ENCODE peak calls at places on chromosomes 12 and 14, in ten cellular contexts. A, J, O, B, V, W, N, M, F and Y are unnamed samples.
A peak's percentile ranks its signal among the peaks of the same experiment; 100 is the strongest.

GRCh38 chr12:90010089-90010488 is 301.5 kb upstream of the ATP2B1 start:
- DNase-seq in F (no peak), W (no peak), N (no peak), A (peak; percentile 48), V (peak; percentile 31), O (no peak), J (no peak), M (no peak), B (no peak), Y (peak; percentile 22)

GRCh38 chr12:40017488-40017887 is 88.4 kb downstream of the SLC2A13 start:
- DNase-seq in O (no peak), F (no peak), N (no peak), J (no peak), B (no peak), W (no peak), M (no peak), V (no peak), A (peak; percentile 13), Y (no peak)

GRCh38 chr12:27982951-27983350 is 10.4 kb upstream of the PTHLH start:
- DNase-seq in N (no peak), A (no peak), M (no peak), V (no peak), J (no peak), F (no peak), B (no peak), W (no peak), O (no peak), Y (no peak)

GRCh38 chr12:9347328-9348127 is 139.3 kb upstream of the PZP start:
- DNase-seq in F (no peak), N (no peak), M (no peak), J (no peak), A (peak; percentile 71), W (no peak), V (peak; percentile 13), O (no peak), B (no peak), Y (peak; percentile 98)

GRCh38 chr14:67170706-67171105 is 18.5 kb upstream of the GARIN2 start:
- DNase-seq in N (no peak), O (no peak), M (no peak), W (no peak), B (no peak), F (no peak), J (no peak), V (peak; percentile 39), A (no peak), Y (no peak)

GRCh38 chr12:121838096-121838495 is 20.6 kb downstream of the HPD start:
- DNase-seq in N (no peak), V (no peak), F (no peak), A (no peak), M (no peak), B (no peak), O (no peak), W (no peak), J (no peak), Y (peak; percentile 46)

GRCh38 chr12:58655375-58655774 is 264.9 kb downstream of the LRIG3 start:
- DNase-seq in F (no peak), O (no peak), M (no peak), W (no peak), J (no peak), V (no peak), A (no peak), N (no peak), B (no peak), Y (no peak)

GRCh38 chr12:219891-220352 is 6.0 kb upstream of the SLC6A12 start:
- DNase-seq in B (peak; percentile 55), N (peak; percentile 67), O (peak; percentile 76), W (no peak), V (peak; percentile 35), J (peak; percentile 35), F (peak; percentile 67), M (peak; percentile 27), A (peak; percentile 19), Y (peak; percentile 24)

GRCh38 chr14:100294213-100294962 is 11.9 kb downstream of the SLC25A29 start:
- DNase-seq in M (no peak), W (no peak), F (peak; percentile 60), J (no peak), B (no peak), V (no peak), A (no peak), O (no peak), N (no peak), Y (no peak)

GRCh38 chr14:72186461-72187035 is 254.3 kb downstream of the RGS6 start:
- DNase-seq in J (no peak), W (no peak), F (no peak), B (peak; percentile 70), O (no peak), N (no peak), A (no peak), V (no peak), M (no peak), Y (no peak)

GRCh38 chr14:65208548-65208947 is 106.2 kb upstream of the MAX start:
- DNase-seq in A (no peak), B (no peak), F (no peak), J (no peak), O (no peak), W (no peak), V (no peak), N (no peak), M (no peak), Y (no peak)

GRCh38 chr14:65211341-65211987 is 109.1 kb upstream of the MAX start:
- DNase-seq in B (no peak), M (no peak), A (peak; percentile 85), F (no peak), W (no peak), J (no peak), N (no peak), O (no peak), V (peak; percentile 85), Y (peak; percentile 72)

GRCh38 chr14:65213316-65213715 is 111.0 kb upstream of the MAX start:
- DNase-seq in W (no peak), B (no peak), A (no peak), F (no peak), M (no peak), N (no peak), V (no peak), O (no peak), J (no peak), Y (no peak)

GRCh38 chr14:65210118-65210826 is 108.0 kb upstream of the MAX start:
- DNase-seq in B (no peak), W (no peak), M (no peak), A (peak; percentile 33), O (no peak), V (peak; percentile 29), J (no peak), F (no peak), N (no peak), Y (no peak)

GRCh38 chr14:65210827-65211192 is 108.5 kb upstream of the MAX start:
- DNase-seq in N (no peak), W (no peak), O (no peak), M (no peak), J (no peak), B (no peak), V (no peak), A (peak; percentile 24), F (no peak), Y (no peak)
- H3K4me3 ChIP-seq in N (no peak overlapping the region), W (no peak overlapping the region), O (no peak overlapping the region), M (no peak overlapping the region), J (no peak overlapping the region), B (no peak overlapping the region), V (no peak overlapping the region), A (no peak overlapping the region), F (no peak overlapping the region), Y (no peak overlapping the region)

GRCh38 chr12:57216014-57216891 is at the start of gene NXPH4:
- DNase-seq in A (no peak), J (peak; percentile 32), M (no peak), O (peak; percentile 50), N (no peak), V (no peak), B (no peak), W (no peak), F (peak; percentile 57), Y (no peak)
- H3K27me3 ChIP-seq in A (peaks cover 43% of the 10 kb centered on the region), J (peaks cover 70% of the 10 kb centered on the region), M (peaks cover 66% of the 10 kb centered on the region), O (peaks cover 30% of the 10 kb centered on the region), N (peaks cover 42% of the 10 kb centered on the region), V (peaks cover 61% of the 10 kb centered on the region), B (peaks cover 68% of the 10 kb centered on the region), W (peaks cover 13% of the 10 kb centered on the region), F (peaks cover 8% of the 10 kb centered on the region), Y (peaks cover 34% of the 10 kb centered on the region)

GRCh38 chr14:68684466-68685418 is 108.1 kb downstream of the ZFP36L1 start:
- DNase-seq in B (no peak), A (no peak), O (no peak), M (no peak), J (no peak), N (no peak), F (no peak), V (no peak), W (no peak), Y (peak; percentile 24)
- H3K4me3 ChIP-seq in B (no peak overlapping the region), A (no peak overlapping the region), O (no peak overlapping the region), M (no peak overlapping the region), J (no peak overlapping the region), N (no peak overlapping the region), F (no peak overlapping the region), V (no peak overlapping the region), W (no peak overlapping the region), Y (no peak overlapping the region)

GRCh38 chr12:110079477-110080400 is 31.4 kb upstream of the C12orf76 start:
- DNase-seq in A (no peak), V (peak; percentile 39), W (no peak), N (no peak), F (peak; percentile 49), B (peak; percentile 48), J (peak; percentile 71), O (peak; percentile 16), M (peak; percentile 75), Y (no peak)
- H3K27me3 ChIP-seq in A (peaks cover 2% of the 10 kb centered on the region), V (no peaks in the 10 kb centered on the region), W (no peaks in the 10 kb centered on the region), N (no peaks in the 10 kb centered on the region), F (no peaks in the 10 kb centered on the region), B (no peaks in the 10 kb centered on the region), J (no peaks in the 10 kb centered on the region), O (no peaks in the 10 kb centered on the region), M (no peaks in the 10 kb centered on the region), Y (no peaks in the 10 kb centered on the region)